ENCODE peak calls at places on chromosomes 1 and 21, in seven cellular contexts. Z is CD8-positive, alpha-beta memory T cell; X is HCT116; N is left ventricle myocardium inferior; S is ovary; G is GM23338; F is GM23248. P is an unnamed sample. For H3K4me1 and H3K36me3, the result is how much of the 10 kb centered on the place peaks cover.

GRCh38 chr1:163361123-163361934 is 39.6 kb downstream of the NUF2 start:
- DNase-seq in Z (no peak), X (peak), N (no peak), S (no peak), G (peak), F (peak), P (peak)

GRCh38 chr1:209042413-209042812 is 541.1 kb upstream of the CAMK1G start:
- DNase-seq in Z (no peak), X (no peak), N (no peak), S (no peak), G (no peak), F (no peak), P (no peak)

GRCh38 chr1:10904396-10905358 is 107.8 kb upstream of the TARDBP start:
- DNase-seq in Z (peak), X (no peak), N (no peak), S (peak), G (no peak), F (no peak), P (no peak)

GRCh38 chr1:32194984-32195383 is 5.4 kb upstream of the CCDC28B start:
- DNase-seq in Z (no peak), X (no peak), N (no peak), S (no peak), G (no peak), F (no peak), P (no peak)

GRCh38 chr1:222310830-222311229 is 237.1 kb downstream of the HHIPL2 start:
- DNase-seq in Z (peak), X (no peak), N (peak), S (no peak), G (no peak), F (peak), P (no peak)

GRCh38 chr1:20343149-20343936 is 52.7 kb downstream of the VWA5B1 start:
- DNase-seq in Z (no peak), X (no peak), N (peak), S (peak), G (peak), F (no peak), P (peak)

GRCh38 chr1:216464489-216464888 is 41.2 kb upstream of the USH2A start:
- DNase-seq in Z (no peak), X (no peak), N (no peak), S (no peak), G (no peak), F (peak), P (no peak)

GRCh38 chr1:179742717-179743678 is at the start of gene FAM163A:
- DNase-seq in Z (no peak), X (no peak), N (no peak), S (no peak), G (peak), F (no peak), P (peak)

GRCh38 chr1:208848854-208849253 is 604.7 kb upstream of the PLXNA2 start:
- DNase-seq in Z (no peak), X (no peak), N (no peak), S (no peak), G (no peak), F (no peak), P (no peak)

GRCh38 chr1:222926566-222926965 is 111.7 kb downstream of the DISP1 start:
- DNase-seq in Z (no peak), X (no peak), N (no peak), S (peak), G (no peak), F (peak), P (peak)

GRCh38 chr1:30379684-30380624 is 343.4 kb downstream of the MATN1 start:
- DNase-seq in Z (peak), X (peak), N (no peak), S (peak), G (peak), F (peak), P (peak)

GRCh38 chr1:197902454-197903195 is at the start of gene C1orf53:
- DNase-seq in Z (peak), X (peak), N (peak), S (peak), G (peak), F (peak), P (peak)

GRCh38 chr1:58898739-58899580 is 115.1 kb upstream of the JUN start:
- DNase-seq in Z (no peak), X (no peak), N (peak), S (peak), G (no peak), F (no peak), P (peak)

GRCh38 chr1:199522936-199523335 is 504.6 kb upstream of the NR5A2 start:
- DNase-seq in Z (no peak), X (no peak), N (no peak), S (no peak), G (no peak), F (peak), P (no peak)

GRCh38 chr1:242886137-242886536 is 361.6 kb upstream of the PLD5 start:
- DNase-seq in Z (no peak), X (no peak), N (no peak), S (no peak), G (no peak), F (no peak), P (no peak)

GRCh38 chr1:15090373-15090772 is 63.2 kb upstream of the TMEM51 start:
- DNase-seq in Z (no peak), X (peak), N (no peak), S (peak), G (peak), F (no peak), P (peak)

GRCh38 chr1:53250325-53250724 is 12.0 kb upstream of the MAGOH start:
- DNase-seq in Z (no peak), X (no peak), N (no peak), S (no peak), G (no peak), F (no peak), P (no peak)

GRCh38 chr1:227127891-227128290 is 187.8 kb downstream of the COQ8A start:
- DNase-seq in Z (no peak), X (no peak), N (no peak), S (no peak), G (no peak), F (no peak), P (no peak)

GRCh38 chr21:45003331-45004058 is 63.7 kb downstream of the SLX9 start:
- DNase-seq in Z (peak), X (no peak), N (peak), S (no peak), G (no peak), F (no peak), P (no peak)

GRCh38 chr1:59952065-59952464 is 25.5 kb upstream of the CYP2J2 start:
- DNase-seq in Z (no peak), X (no peak), N (no peak), S (no peak), G (no peak), F (no peak), P (no peak)

GRCh38 chr1:203090667-203091320 is 5.0 kb upstream of the MYOG start:
- DNase-seq in Z (no peak), X (no peak), N (no peak), S (no peak), G (no peak), F (no peak), P (no peak)

GRCh38 chr1:179229214-179230140 is at the start of gene ABL2:
- DNase-seq in Z (peak), X (peak), N (peak), S (peak), G (peak), F (peak), P (peak)

GRCh38 chr1:116161390-116161789 is 50.2 kb downstream of the MAB21L3 start:
- DNase-seq in Z (no peak), X (no peak), N (no peak), S (no peak), G (no peak), F (no peak), P (no peak)

GRCh38 chr1:151058682-151059341 is 610 bp downstream of the CDC42SE1 start:
- DNase-seq in Z (no peak), X (no peak), N (no peak), S (no peak), G (peak), F (peak), P (peak)

GRCh38 chr1:151992345-151993083 is 1.1 kb downstream of the S100A10 start:
- DNase-seq in Z (no peak), X (peak), N (peak), S (peak), G (peak), F (peak), P (peak)

GRCh38 chr21:14737922-14738321 is 191.8 kb upstream of the SAMSN1 start:
- DNase-seq in Z (peak), X (peak), N (no peak), S (no peak), G (peak), F (peak), P (peak)

GRCh38 chr1:238336531-238336930 is 445.8 kb upstream of the ZP4 start:
- DNase-seq in Z (no peak), X (no peak), N (no peak), S (no peak), G (no peak), F (no peak), P (no peak)

GRCh38 chr1:241660424-241660972 is 8.4 kb downstream of the WDR64 start:
- DNase-seq in Z (no peak), X (no peak), N (no peak), S (no peak), G (no peak), F (no peak), P (no peak)

GRCh38 chr1:3500265-3500835 is 45.9 kb downstream of the ARHGEF16 start:
- DNase-seq in Z (no peak), X (no peak), N (no peak), S (no peak), G (no peak), F (no peak), P (no peak)

GRCh38 chr1:111553199-111553598 is 49.8 kb upstream of the ADORA3 start:
- DNase-seq in Z (no peak), X (no peak), N (no peak), S (no peak), G (no peak), F (peak), P (peak)
- H3K4me1 ChIP-seq in Z (under half), X (under half), N (under half), S (under half), G (under half), F (under half), P (under half)

GRCh38 chr1:192994141-192994540 is 65.0 kb downstream of the UCHL5 start:
- DNase-seq in Z (no peak), X (no peak), N (no peak), S (no peak), G (no peak), F (no peak), P (no peak)
- H3K27ac ChIP-seq in Z (no peak), X (no peak), N (no peak), S (no peak), G (no peak), F (no peak), P (no peak)

GRCh38 chr1:5751833-5752714 is 240.2 kb downstream of the NPHP4 start:
- DNase-seq in Z (no peak), X (no peak), N (no peak), S (no peak), G (no peak), F (no peak), P (peak)
- H3K36me3 ChIP-seq in Z (under half), X (under half), N (under half), S (under half), G (under half), F (under half), P (under half)

GRCh38 chr1:107678993-107679392 is 286.0 kb downstream of the VAV3 start:
- DNase-seq in Z (no peak), X (no peak), N (no peak), S (no peak), G (no peak), F (no peak), P (no peak)

GRCh38 chr1:107679518-107679917 is 285.5 kb downstream of the VAV3 start:
- DNase-seq in Z (no peak), X (no peak), N (no peak), S (no peak), G (no peak), F (no peak), P (no peak)

GRCh38 chr1:107680579-107680985 is 284.4 kb downstream of the VAV3 start:
- DNase-seq in Z (no peak), X (no peak), N (no peak), S (no peak), G (no peak), F (no peak), P (peak)

GRCh38 chr1:107674486-107674885 is 290.5 kb downstream of the VAV3 start:
- DNase-seq in Z (no peak), X (no peak), N (no peak), S (no peak), G (no peak), F (no peak), P (no peak)

DNA sequence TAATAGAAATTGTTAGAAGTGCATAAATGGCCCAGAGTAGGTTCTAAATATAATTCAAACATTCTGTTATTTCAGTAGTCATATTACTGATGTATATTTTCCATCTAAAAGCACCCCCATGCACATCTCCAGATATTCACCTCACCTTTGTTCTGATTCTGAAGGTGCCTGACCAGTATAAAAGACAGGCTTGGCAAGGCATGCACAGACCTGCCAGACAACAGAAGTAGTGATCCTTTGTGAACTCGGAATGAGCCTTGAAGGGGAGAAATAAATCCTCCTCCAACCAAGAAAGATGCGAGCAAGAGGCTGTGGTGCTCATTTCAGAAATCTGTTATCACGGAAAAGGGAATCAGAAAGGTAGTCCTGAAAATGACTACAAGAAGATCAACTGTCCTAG is 287.3 kb downstream of the VAV3 start:
- DNase-seq in Z (no peak), X (no peak), N (no peak), S (no peak), G (no peak), F (no peak), P (no peak)
- H3K4me1 ChIP-seq in Z (under half), X (under half), N (under half), S (under half), G (under half), F (under half), P (under half)

GRCh38 chr1:100387209-100387608 is 34.9 kb downstream of the CDC14A start:
- DNase-seq in Z (no peak), X (no peak), N (no peak), S (peak), G (peak), F (no peak), P (peak)

GRCh38 chr1:100383743-100384405 is 31.6 kb downstream of the CDC14A start:
- DNase-seq in Z (no peak), X (no peak), N (no peak), S (no peak), G (no peak), F (no peak), P (no peak)

GRCh38 chr1:100380635-100381034 is 28.3 kb downstream of the CDC14A start:
- DNase-seq in Z (no peak), X (no peak), N (no peak), S (no peak), G (no peak), F (no peak), P (no peak)

GRCh38 chr1:100378956-100379355 is 26.6 kb downstream of the CDC14A start:
- DNase-seq in Z (no peak), X (no peak), N (no peak), S (no peak), G (no peak), F (no peak), P (no peak)

DNA sequence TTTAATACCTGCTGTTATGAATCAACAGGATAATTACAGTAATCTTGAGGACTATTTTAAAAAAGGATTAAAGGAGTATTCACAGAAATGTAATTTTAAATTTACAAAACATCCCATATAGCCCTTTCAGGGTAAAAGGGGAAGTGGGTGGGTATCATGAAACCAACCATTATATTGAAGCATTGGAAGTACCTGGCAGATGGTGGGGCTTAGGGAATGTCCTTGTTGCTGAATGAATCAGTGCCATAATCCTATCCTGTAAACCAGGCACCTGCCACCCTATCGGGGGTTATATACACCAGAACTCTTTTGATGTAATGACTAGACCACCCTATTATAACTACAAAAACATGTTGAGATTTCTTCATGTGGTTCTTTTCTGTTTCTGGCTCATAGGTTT is 30.4 kb downstream of the CDC14A start:
- DNase-seq in Z (no peak), X (no peak), N (no peak), S (no peak), G (no peak), F (no peak), P (no peak)
- H3K27ac ChIP-seq in Z (no peak), X (no peak), N (no peak), S (no peak), G (no peak), F (no peak), P (no peak)

GRCh38 chr1:243984788-243985187 is 66.3 kb upstream of the ZBTB18 start:
- DNase-seq in Z (no peak), X (no peak), N (no peak), S (no peak), G (no peak), F (no peak), P (no peak)
- H3K36me3 ChIP-seq in Z (under half), X (under half), N (under half), S (under half), G (under half), F (under half), P (under half)

GRCh38 chr1:181092883-181093282 is 4.4 kb downstream of the IER5 start:
- DNase-seq in Z (no peak), X (no peak), N (no peak), S (no peak), G (no peak), F (no peak), P (no peak)

GRCh38 chr1:181091322-181092040 is 3.0 kb downstream of the IER5 start:
- DNase-seq in Z (no peak), X (no peak), N (no peak), S (no peak), G (no peak), F (no peak), P (no peak)

GRCh38 chr1:181089777-181090505 is 1.4 kb downstream of the IER5 start:
- DNase-seq in Z (peak), X (no peak), N (peak), S (peak), G (peak), F (peak), P (peak)

GRCh38 chr1:181090653-181091126 is 2.2 kb downstream of the IER5 start:
- DNase-seq in Z (peak), X (no peak), N (no peak), S (no peak), G (no peak), F (peak), P (no peak)

DNA sequence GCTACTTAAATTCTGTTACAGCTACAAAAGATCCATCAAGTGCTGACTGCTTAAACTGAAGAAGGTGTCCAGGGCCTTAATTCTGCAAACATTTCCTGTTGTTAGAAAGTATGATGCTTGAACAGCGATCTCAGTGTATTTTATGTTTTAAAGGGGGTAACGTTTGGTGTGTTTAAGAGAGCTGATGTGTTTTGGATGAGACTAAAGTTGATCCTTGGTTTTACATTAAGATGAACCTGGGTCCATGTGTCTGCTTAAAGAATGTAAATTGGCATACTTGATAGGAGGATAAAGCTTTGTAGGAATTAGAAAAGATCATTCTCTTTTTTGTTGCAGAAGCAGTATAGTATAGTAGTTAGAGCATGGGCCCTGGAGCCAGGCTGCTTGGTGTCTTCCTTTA is 3.6 kb downstream of the IER5 start:
- DNase-seq in Z (no peak), X (no peak), N (no peak), S (no peak), G (no peak), F (no peak), P (no peak)
- H3K4me1 ChIP-seq in Z (under half), X (under half), N (half or more), S (under half), G (under half), F (half or more), P (under half)

GRCh38 chr1:25613091-25613490 is 3.5 kb upstream of the MAN1C1 start:
- DNase-seq in Z (no peak), X (no peak), N (no peak), S (no peak), G (no peak), F (no peak), P (no peak)
- H3K27ac ChIP-seq in Z (no peak), X (no peak), N (no peak), S (no peak), G (no peak), F (no peak), P (no peak)

GRCh38 chr1:243916160-243916559 is 66.1 kb upstream of the AKT3 start:
- DNase-seq in Z (no peak), X (no peak), N (no peak), S (no peak), G (no peak), F (peak), P (no peak)
- H3K36me3 ChIP-seq in Z (under half), X (under half), N (under half), S (under half), G (under half), F (under half), P (under half)